ENCODE peak calls at places on chromosomes 6 and 20, in four cellular contexts. Z, N, P and G are unnamed samples.

GRCh38 chr6:16057411-16057810 is 71.5 kb upstream of the MYLIP start:
- DNase-seq in N (no peak), P (no peak), Z (no peak), G (no peak)

GRCh38 chr20:35750611-35751010 is 8.6 kb upstream of the RBM39 start:
- DNase-seq in P (no peak), Z (no peak), N (no peak), G (no peak)

GRCh38 chr6:163490826-163491577 is 76.5 kb downstream of the QKI start:
- DNase-seq in N (peak), Z (peak), P (peak), G (peak)

GRCh38 chr6:154962751-154963150 is 32.4 kb upstream of the TIAM2 start:
- DNase-seq in N (peak), Z (no peak), P (peak), G (peak)

GRCh38 chr20:47370850-47371782 is 14.6 kb upstream of the ZMYND8 start:
- DNase-seq in P (no peak), N (no peak), Z (no peak), G (no peak)

GRCh38 chr20:17171750-17172149 is 55.1 kb upstream of the PCSK2 start:
- DNase-seq in P (no peak), Z (no peak), N (peak), G (no peak)

GRCh38 chr6:154602708-154603107 is 92.2 kb upstream of the CNKSR3 start:
- DNase-seq in Z (no peak), P (peak), N (no peak), G (no peak)

GRCh38 chr6:153084393-153084792 is 46.7 kb downstream of the RGS17 start:
- DNase-seq in N (peak), Z (no peak), P (peak), G (peak)

GRCh38 chr6:170480045-170480714 is 72.9 kb downstream of the PSMB1 start:
- DNase-seq in Z (no peak), P (peak), N (no peak), G (peak)

GRCh38 chr6:29989211-29989610 is 46.9 kb downstream of the HLA-A start:
- DNase-seq in P (peak), Z (no peak), N (peak), G (no peak)

GRCh38 chr20:44209691-44210421 is 715 bp downstream of the OSER1 start:
- DNase-seq in P (peak), N (peak), Z (no peak), G (peak)

GRCh38 chr20:48697845-48698491 is 129.8 kb downstream of the PREX1 start:
- DNase-seq in P (peak), N (peak), Z (peak), G (peak)

GRCh38 chr6:117992856-117993255 is 85.8 kb downstream of the SLC35F1 start:
- DNase-seq in N (no peak), P (no peak), Z (no peak), G (no peak)

GRCh38 chr6:166381733-166382499 is 824 bp downstream of the MPC1 start:
- DNase-seq in Z (peak), P (peak), N (peak), G (peak)

GRCh38 chr6:34696189-34696738 is 303 bp downstream of the ILRUN start:
- DNase-seq in N (peak), Z (peak), P (peak), G (peak)

GRCh38 chr6:30570760-30571084 is 520 bp upstream of the ABCF1 start:
- DNase-seq in N (peak), P (no peak), Z (peak), G (no peak)

GRCh38 chr6:19465240-19465639 is 371.9 kb upstream of the ID4 start:
- DNase-seq in Z (no peak), P (no peak), N (no peak), G (no peak)

GRCh38 chr6:131015630-131016263 is 47.3 kb downstream of the EPB41L2 start:
- DNase-seq in P (peak), Z (no peak), N (peak), G (peak)

GRCh38 chr20:15611579-15611978 is 961.7 kb downstream of the KIF16B start:
- DNase-seq in P (no peak), Z (no peak), N (no peak), G (no peak)

GRCh38 chr6:82843291-82843885 is 222.3 kb downstream of the UBE3D start:
- DNase-seq in Z (no peak), P (no peak), N (peak), G (no peak)

GRCh38 chr20:44002861-44003260 is 88.2 kb downstream of the TOX2 start:
- DNase-seq in Z (no peak), N (no peak), P (no peak), G (no peak)

GRCh38 chr20:57685134-57685851 is 24.5 kb downstream of the PMEPA1 start:
- DNase-seq in N (no peak), P (no peak), Z (no peak), G (no peak)

GRCh38 chr6:54847799-54848597 is 1.4 kb downstream of the FAM83B start:
- DNase-seq in P (peak), N (peak), Z (no peak), G (peak)

GRCh38 chr6:11525468-11526155 is 11.9 kb upstream of the TMEM170B start:
- DNase-seq in N (peak), Z (no peak), P (peak), G (peak)

GRCh38 chr6:166927942-166928643 is 28.3 kb downstream of the RNASET2 start:
- DNase-seq in Z (no peak), P (no peak), N (no peak), G (no peak)

GRCh38 chr6:75210885-75211739 is 5.3 kb upstream of the COL12A1 start:
- DNase-seq in N (peak), P (peak), Z (no peak), G (peak)

GRCh38 chr6:149431905-149432775 is 32.1 kb downstream of the SUMO4 start:
- DNase-seq in P (peak), N (peak), Z (peak), G (peak)

GRCh38 chr6:14464049-14464448 is 346.5 kb downstream of the CD83 start:
- DNase-seq in P (peak), N (peak), Z (no peak), G (peak)
- TF ChIP-seq CTCF in P (peak), N (peak), Z (no peak), G (peak)

DNA sequence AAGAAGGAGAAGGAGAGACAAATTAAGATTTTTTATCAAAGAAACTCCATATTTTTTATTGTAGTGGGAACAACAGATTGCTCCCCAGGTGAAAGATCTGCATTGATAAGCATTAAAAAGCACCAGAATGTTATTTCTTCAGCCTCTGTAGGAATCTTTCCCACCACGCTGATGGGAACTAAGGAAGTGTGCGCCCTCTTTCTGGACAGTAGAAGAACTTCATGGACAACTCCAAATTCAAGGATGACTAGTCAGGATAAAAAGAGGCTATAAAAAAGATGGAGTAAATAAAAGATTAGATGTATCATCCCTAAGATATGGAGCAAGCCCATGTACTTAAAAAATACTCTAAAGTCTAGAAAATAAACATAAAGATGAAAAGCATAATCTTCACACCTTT is 45.8 kb upstream of the PAK5 start:
- DNase-seq in Z (no peak), N (no peak), P (peak), G (no peak)
- TF ChIP-seq CTCF in Z (no peak), N (peak), P (no peak), G (no peak)

GRCh38 chr20:3890410-3890751 is 1.2 kb downstream of the PANK2 start:
- DNase-seq in N (peak), P (peak), Z (no peak), G (peak)

GRCh38 chr20:3887870-3888614 is 1.1 kb upstream of the PANK2 start:
- DNase-seq in P (peak), Z (no peak), N (peak), G (no peak)

GRCh38 chr20:3890999-3891929 is 2.1 kb downstream of the PANK2 start:
- DNase-seq in P (no peak), N (no peak), Z (no peak), G (no peak)

GRCh38 chr20:3888622-3889488 is at the start of gene PANK2:
- DNase-seq in N (peak), P (peak), Z (peak), G (peak)

GRCh38 chr20:3889489-3890409 is 562 bp downstream of the PANK2 start:
- DNase-seq in N (no peak), P (no peak), Z (no peak), G (no peak)
- TF ChIP-seq CTCF in N (no peak), P (no peak), Z (no peak), G (no peak)

DNA sequence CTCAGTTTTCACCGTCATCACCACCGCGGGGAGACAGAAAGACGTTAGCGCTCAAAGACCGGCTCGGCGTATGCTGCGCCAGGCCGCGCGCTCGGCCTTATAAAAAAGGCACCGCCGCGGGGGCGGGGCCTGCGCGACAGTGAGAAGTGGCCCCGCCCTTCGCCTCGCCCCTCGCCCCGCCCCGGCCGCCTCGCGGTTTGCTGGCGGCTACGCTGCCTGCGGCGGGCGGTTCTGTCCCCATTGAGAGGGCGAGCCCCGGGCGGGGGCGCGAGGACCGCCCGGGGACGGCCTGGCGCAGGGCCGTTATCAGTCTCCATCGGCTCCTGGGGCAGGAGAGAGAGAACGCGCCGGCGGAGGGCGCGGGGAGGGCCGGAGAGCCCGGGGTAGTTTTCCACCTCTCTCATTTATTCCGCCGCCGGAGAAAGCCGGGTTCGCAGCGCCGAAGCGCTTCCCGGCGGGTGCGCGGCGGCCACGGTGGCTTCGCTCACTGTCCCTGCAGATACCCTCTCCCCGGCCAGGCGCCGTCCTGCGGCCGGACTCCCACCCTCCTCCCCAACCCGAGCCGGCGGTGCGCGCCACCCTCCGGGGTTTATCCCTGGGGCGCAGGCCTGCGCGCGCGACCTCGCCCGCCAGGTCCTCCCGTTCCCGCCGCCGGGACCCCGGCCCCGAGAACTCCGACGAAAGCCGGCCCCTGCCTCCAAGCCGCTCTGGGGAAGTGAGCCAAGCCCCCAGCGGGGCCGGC is 122.5 kb upstream of the SLC2A12 start:
- DNase-seq in Z (peak), P (peak), N (peak), G (peak)
- TF ChIP-seq CTCF in Z (no peak), P (no peak), N (no peak), G (no peak)

GRCh38 chr20:13221673-13222318 is 722 bp downstream of the ISM1 start:
- DNase-seq in N (peak), P (peak), Z (no peak), G (peak)
- TF ChIP-seq CTCF in N (no peak), P (no peak), Z (no peak), G (no peak)

GRCh38 chr20:46308258-46309157 is at the start of gene CDH22:
- DNase-seq in N (peak), P (peak), Z (no peak), G (peak)
- TF ChIP-seq CTCF in N (peak), P (no peak), Z (peak), G (peak)